ENCODE peak calls at places on chromosomes 3 and 15, in eight cellular contexts. D, A, J, Q, V, Y, Z and C are unnamed samples.

GRCh38 chr15:24645627-24646026 is 29.9 kb upstream of the NPAP1 start:
- DNase-seq in D (no peak), A (no peak), J (no peak), Q (no peak), V (no peak), Y (no peak), Z (no peak), C (no peak)

GRCh38 chr15:73464602-73465001 is 21.6 kb downstream of the REC114 start:
- DNase-seq in D (no peak), A (no peak), J (no peak), Q (no peak), V (no peak), Y (no peak), Z (peak), C (no peak)

GRCh38 chr3:154730221-154730620 is 300.2 kb upstream of the GPR149 start:
- DNase-seq in D (no peak), A (no peak), J (no peak), Q (no peak), V (no peak), Y (no peak), Z (no peak), C (no peak)

GRCh38 chr15:70597056-70597603 is 166.2 kb downstream of the UACA start:
- DNase-seq in D (no peak), A (no peak), J (no peak), Q (no peak), V (no peak), Y (peak), Z (no peak), C (no peak)

GRCh38 chr3:86867990-86868389 is 123.0 kb downstream of the VGLL3 start:
- DNase-seq in D (no peak), A (no peak), J (no peak), Q (no peak), V (no peak), Y (peak), Z (no peak), C (no peak)

GRCh38 chr3:126798521-126798920 is 94.5 kb downstream of the CHCHD6 start:
- DNase-seq in D (no peak), A (no peak), J (no peak), Q (no peak), V (no peak), Y (peak), Z (no peak), C (no peak)

GRCh38 chr3:117080899-117081298 is 371.3 kb downstream of the TUSC7 start:
- DNase-seq in D (no peak), A (no peak), J (no peak), Q (no peak), V (no peak), Y (no peak), Z (peak), C (no peak)

GRCh38 chr15:101349497-101349951 is 54.5 kb upstream of the SNRPA1 start:
- DNase-seq in D (no peak), A (no peak), J (no peak), Q (no peak), V (no peak), Y (no peak), Z (no peak), C (no peak)

GRCh38 chr3:184748219-184749135 is 36.6 kb upstream of the MAGEF1 start:
- DNase-seq in D (no peak), A (no peak), J (peak), Q (no peak), V (no peak), Y (no peak), Z (peak), C (peak)

GRCh38 chr3:28574036-28574435 is 225.4 kb upstream of the AZI2 start:
- DNase-seq in D (no peak), A (no peak), J (no peak), Q (no peak), V (no peak), Y (no peak), Z (no peak), C (no peak)

GRCh38 chr3:197352382-197352781 is 54.0 kb upstream of the DLG1 start:
- DNase-seq in D (peak), A (no peak), J (peak), Q (no peak), V (peak), Y (peak), Z (no peak), C (no peak)

GRCh38 chr3:180183346-180183745 is 146.6 kb upstream of the PEX5L start:
- DNase-seq in D (no peak), A (no peak), J (no peak), Q (no peak), V (no peak), Y (no peak), Z (no peak), C (no peak)

DNA sequence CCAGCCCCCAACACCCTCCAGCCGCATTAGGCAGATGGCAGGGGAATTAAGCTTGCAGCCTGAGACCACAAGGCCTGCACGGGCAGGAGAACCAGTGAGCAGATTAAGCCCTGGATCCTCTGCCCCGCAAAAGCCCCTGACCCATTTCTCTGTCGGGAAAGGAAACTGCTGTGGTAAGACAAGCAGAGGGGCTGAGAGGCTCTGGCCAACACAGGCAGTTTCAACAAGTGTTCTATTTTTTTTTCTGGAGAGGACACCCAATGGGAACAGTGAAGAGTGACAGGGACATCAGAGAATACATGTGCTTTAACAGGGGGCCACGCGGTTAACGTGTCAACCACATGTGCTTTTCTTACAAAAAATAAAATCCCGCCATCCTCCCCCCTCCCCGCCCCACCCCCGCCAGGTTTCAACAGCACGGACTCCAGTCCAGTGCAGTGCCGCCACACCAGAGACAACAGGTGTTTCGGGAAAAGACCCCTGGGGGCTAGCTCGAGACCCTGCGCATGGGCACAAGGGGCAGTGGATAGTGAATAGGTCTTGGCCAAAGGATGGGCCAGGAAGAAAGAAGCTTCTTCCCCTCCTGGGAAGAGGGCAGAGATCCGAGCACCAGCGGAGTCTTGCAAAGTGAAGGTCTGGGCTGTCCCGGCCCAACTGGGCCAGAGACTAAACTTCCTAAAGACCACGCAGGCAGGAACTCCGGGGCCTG is 809 bp downstream of the FYCO1 start:
- DNase-seq in D (peak), A (peak), J (peak), Q (no peak), V (no peak), Y (no peak), Z (peak), C (no peak)
- H3K27ac ChIP-seq in D (peak), A (peak), J (peak), Q (peak), V (peak), Y (peak), Z (no peak), C (no peak)

GRCh38 chr15:77543159-77543882 is 89.4 kb downstream of the LINGO1 start:
- DNase-seq in D (peak), A (peak), J (peak), Q (peak), V (peak), Y (peak), Z (peak), C (peak)
- H3K27ac ChIP-seq in D (peak), A (no peak), J (no peak), Q (peak), V (peak), Y (no peak), Z (no peak), C (peak)

GRCh38 chr3:82085356-82085755 is 323.9 kb upstream of the GBE1 start:
- DNase-seq in D (no peak), A (no peak), J (no peak), Q (no peak), V (no peak), Y (peak), Z (no peak), C (no peak)

GRCh38 chr3:82082796-82083195 is 321.4 kb upstream of the GBE1 start:
- DNase-seq in D (no peak), A (no peak), J (no peak), Q (no peak), V (no peak), Y (peak), Z (no peak), C (no peak)

GRCh38 chr3:82080792-82081191 is 319.3 kb upstream of the GBE1 start:
- DNase-seq in D (no peak), A (no peak), J (no peak), Q (no peak), V (no peak), Y (no peak), Z (peak), C (no peak)

GRCh38 chr3:82078246-82078645 is 316.8 kb upstream of the GBE1 start:
- DNase-seq in D (no peak), A (no peak), J (no peak), Q (no peak), V (no peak), Y (no peak), Z (no peak), C (no peak)

GRCh38 chr3:82080261-82080660 is 318.8 kb upstream of the GBE1 start:
- DNase-seq in D (no peak), A (no peak), J (no peak), Q (no peak), V (no peak), Y (no peak), Z (peak), C (no peak)
- H3K27ac ChIP-seq in D (no peak), A (no peak), J (no peak), Q (no peak), V (no peak), Y (no peak), Z (no peak), C (no peak)

DNA sequence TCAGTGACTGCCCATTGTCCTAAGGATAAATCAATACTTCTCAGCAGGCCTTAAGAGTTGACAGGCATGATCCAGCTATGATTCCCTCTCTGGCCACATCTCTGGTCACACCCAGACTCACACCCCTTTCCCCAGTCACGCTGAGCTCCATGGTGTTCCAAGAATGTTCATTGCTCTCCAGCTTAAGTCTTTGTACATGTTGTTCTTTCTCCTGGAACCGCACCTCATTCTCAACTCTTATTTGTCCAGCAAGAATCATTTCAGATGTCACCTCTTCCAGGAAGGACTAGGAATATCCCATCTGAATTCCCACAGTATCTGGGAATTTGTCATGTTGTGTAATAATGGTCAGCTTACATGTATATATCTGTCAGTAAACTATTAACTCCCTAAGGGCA is 118.3 kb upstream of the GALNT15 start:
- DNase-seq in D (peak), A (no peak), J (peak), Q (no peak), V (no peak), Y (no peak), Z (no peak), C (no peak)
- H3K27ac ChIP-seq in D (no peak), A (no peak), J (peak), Q (no peak), V (no peak), Y (no peak), Z (no peak), C (peak)